ENCODE peak calls at places on chromosomes 4 and X, in ten cellular contexts. K is stimulated activated CD4-positive, alpha-beta T cell treated with anti-CD3 and anti-CD28 coated beads, Interleukin-15, amount 100 ng/mL, for 24 hours; G is NCI-H1092; Z is HFF-Myc; T is hypothalamus; I is CD8-positive, alpha-beta T cell; S is AG09319; R is smooth muscle cell of the brain vasculature; U is GM04504; Q is posterior cingulate gyrus. W is an unnamed sample.

GRCh38 chrX:39857780-39858179 is 240.0 kb downstream of the BCOR start:
- DNase-seq in S (no peak), I (no peak), K (peak), Z (no peak), Q (no peak), T (no peak), G (no peak), U (no peak), R (no peak), W (no peak)

GRCh38 chr4:123986268-123986798 is 589.7 kb downstream of the SPRY1 start:
- DNase-seq in K (no peak), G (no peak), Z (peak), U (peak), I (no peak), R (peak), T (no peak), Q (no peak), S (peak), W (no peak)

GRCh38 chr4:126777649-126778048 is 855.1 kb upstream of the INTU start:
- DNase-seq in I (no peak), T (no peak), G (no peak), R (peak), Z (peak), Q (no peak), U (peak), K (no peak), S (peak), W (no peak)

GRCh38 chr4:164058775-164059174 is 564.3 kb downstream of the TMA16 start:
- DNase-seq in I (no peak), G (no peak), T (no peak), Z (no peak), R (no peak), Q (no peak), S (no peak), U (no peak), K (no peak), W (no peak)

GRCh38 chrX:53084043-53084570 is 1.9 kb downstream of the TSPYL2 start:
- DNase-seq in R (no peak), I (no peak), U (no peak), G (no peak), Z (no peak), Q (no peak), K (no peak), S (no peak), T (no peak), W (no peak)

GRCh38 chr4:82593416-82593815 is 31.6 kb upstream of the TMEM150C start:
- DNase-seq in R (no peak), T (no peak), K (no peak), Q (no peak), Z (no peak), G (no peak), S (no peak), U (no peak), I (no peak), W (no peak)

GRCh38 chrX:148629435-148629834 is 129.0 kb downstream of the AFF2 start:
- DNase-seq in R (no peak), I (no peak), Z (no peak), G (no peak), U (no peak), K (no peak), Q (peak), T (no peak), S (no peak), W (no peak)

GRCh38 chr4:62204136-62204535 is 1004.0 kb downstream of the ADGRL3 start:
- DNase-seq in G (no peak), K (no peak), S (no peak), T (no peak), U (no peak), I (no peak), R (no peak), Q (no peak), Z (no peak), W (no peak)

GRCh38 chr4:5863461-5864113 is 29.3 kb downstream of the CRMP1 start:
- DNase-seq in I (no peak), K (peak), U (peak), Z (peak), T (no peak), Q (no peak), S (peak), G (no peak), R (peak), W (no peak)

GRCh38 chr4:187075514-187075913 is 351.9 kb upstream of the FAT1 start:
- DNase-seq in I (no peak), G (no peak), Z (no peak), U (no peak), K (no peak), Q (no peak), T (no peak), S (no peak), R (no peak), W (no peak)

GRCh38 chr4:80185787-80186548 is 11.3 kb upstream of the PRDM8 start:
- DNase-seq in U (no peak), K (no peak), Z (no peak), I (no peak), Q (no peak), T (no peak), R (no peak), G (no peak), S (no peak), W (no peak)

GRCh38 chrX:40423299-40423698 is 157.5 kb upstream of the ATP6AP2 start:
- DNase-seq in I (no peak), Q (no peak), K (no peak), Z (no peak), R (peak), T (no peak), U (no peak), G (no peak), S (no peak), W (no peak)

GRCh38 chr4:128521634-128522253 is 234.1 kb upstream of the PGRMC2 start:
- DNase-seq in G (no peak), R (no peak), S (no peak), T (no peak), I (no peak), K (no peak), Q (no peak), Z (no peak), U (no peak), W (no peak)

GRCh38 chr4:76179398-76180318 is 31.5 kb upstream of the NUP54 start:
- DNase-seq in K (peak), T (peak), R (peak), Z (peak), Q (peak), S (peak), U (peak), I (peak), G (peak), W (peak)

GRCh38 chrX:108285918-108286317 is 152.3 kb downstream of the COL4A6 start:
- DNase-seq in Q (no peak), K (no peak), I (no peak), R (no peak), Z (no peak), S (no peak), U (no peak), T (no peak), G (no peak), W (no peak)

GRCh38 chr4:9765091-9765490 is 16.3 kb upstream of the DRD5 start:
- DNase-seq in T (no peak), Z (no peak), S (no peak), R (no peak), G (no peak), Q (no peak), U (no peak), I (no peak), K (peak), W (no peak)

GRCh38 chr4:147599764-147600163 is 17.4 kb upstream of the TMEM184C start:
- DNase-seq in G (no peak), T (no peak), S (peak), R (no peak), Q (no peak), I (no peak), U (no peak), Z (no peak), K (no peak), W (no peak)

GRCh38 chr4:54802336-54802735 is 144.6 kb downstream of the KIT start:
- DNase-seq in I (no peak), Q (no peak), R (no peak), S (no peak), G (no peak), K (no peak), Z (no peak), U (no peak), T (no peak), W (no peak)

GRCh38 chr4:158670975-158671664 is 567 bp downstream of the C4orf46 start:
- DNase-seq in U (peak), T (no peak), S (peak), R (peak), I (peak), Z (peak), K (peak), Q (no peak), G (peak), W (peak)

GRCh38 chrX:1860936-1861670 is 246.2 kb downstream of the ASMT start:
- DNase-seq in U (no peak), R (no peak), Q (no peak), S (no peak), K (no peak), I (no peak), T (no peak), G (no peak), Z (no peak), W (no peak)

GRCh38 chrX:48511561-48511960 is 2.8 kb downstream of the PORCN start:
- DNase-seq in R (no peak), U (no peak), Z (no peak), T (no peak), I (no peak), Q (no peak), K (no peak), S (no peak), G (no peak), W (no peak)

GRCh38 chr4:6788123-6788522 is 5.6 kb downstream of the KIAA0232 start:
- DNase-seq in K (no peak), Q (no peak), Z (no peak), G (no peak), S (no peak), R (no peak), T (no peak), I (no peak), U (no peak), W (no peak)

GRCh38 chr4:41072021-41072777 is 142.1 kb downstream of the APBB2 start:
- DNase-seq in I (no peak), K (no peak), U (no peak), S (no peak), G (no peak), T (no peak), Z (no peak), R (no peak), Q (no peak), W (no peak)

GRCh38 chrX:132758778-132759177 is 199.7 kb downstream of the HS6ST2 start:
- DNase-seq in Q (no peak), I (no peak), T (no peak), S (no peak), Z (no peak), G (no peak), K (no peak), U (no peak), R (no peak), W (no peak)

GRCh38 chr4:1715002-1715761 is 3.1 kb upstream of the SLBP start:
- DNase-seq in Q (peak), Z (no peak), S (no peak), K (no peak), I (no peak), G (no peak), R (no peak), T (no peak), U (no peak), W (no peak)

GRCh38 chrX:151359931-151360871 is 36.8 kb upstream of the VMA21 start:
- DNase-seq in T (no peak), R (no peak), S (no peak), K (peak), Z (no peak), U (no peak), I (peak), Q (no peak), G (peak), W (no peak)

GRCh38 chr4:183416878-183417277 is 27.6 kb upstream of the CDKN2AIP start:
- DNase-seq in U (no peak), T (no peak), S (no peak), G (peak), K (no peak), Q (no peak), R (no peak), I (no peak), Z (no peak), W (no peak)

GRCh38 chr4:1383728-1384591 is 22.3 kb downstream of the NKX1-1 start:
- DNase-seq in K (no peak), Q (peak), G (no peak), Z (no peak), R (no peak), I (no peak), T (no peak), U (no peak), S (no peak), W (no peak)

GRCh38 chrX:110407910-110408545 is 49.4 kb downstream of the RTL9 start:
- DNase-seq in S (no peak), I (peak), G (peak), U (no peak), K (peak), T (no peak), Z (no peak), R (no peak), Q (no peak), W (peak)

GRCh38 chr4:173370130-173370476 is 651 bp upstream of the SAP30 start:
- DNase-seq in I (peak), Z (no peak), G (no peak), R (no peak), S (no peak), U (no peak), K (peak), Q (no peak), T (peak), W (no peak)

GRCh38 chrX:28586291-28586690 is 955 bp upstream of the IL1RAPL1 start:
- DNase-seq in K (no peak), S (no peak), U (no peak), R (no peak), G (no peak), Q (no peak), I (no peak), Z (no peak), T (no peak), W (no peak)

GRCh38 chr4:66574145-66574978 is 904.1 kb upstream of the EPHA5 start:
- DNase-seq in Z (no peak), G (no peak), R (no peak), Q (no peak), T (no peak), S (peak), I (no peak), U (no peak), K (no peak), W (no peak)

GRCh38 chr4:186948361-186949291 is 225.0 kb upstream of the FAT1 start:
- DNase-seq in R (no peak), U (no peak), Z (no peak), I (no peak), Q (no peak), S (no peak), K (no peak), G (peak), T (no peak), W (no peak)

GRCh38 chrX:114582264-114582632 is 1.6 kb upstream of the HTR2C start:
- DNase-seq in Q (no peak), G (no peak), S (no peak), U (no peak), R (no peak), I (no peak), Z (no peak), T (no peak), K (no peak), W (no peak)

GRCh38 chr4:52038109-52038912 is at the start of gene SGCB:
- DNase-seq in Q (peak), T (peak), R (peak), I (peak), K (peak), Z (no peak), G (peak), U (no peak), S (no peak), W (peak)

GRCh38 chr4:15400911-15401671 is 26.7 kb upstream of the C1QTNF7 start:
- DNase-seq in Q (no peak), G (no peak), I (peak), Z (peak), T (no peak), U (peak), K (peak), S (peak), R (no peak), W (no peak)

GRCh38 chr4:172188248-172188976 is 375.2 kb downstream of the GALNTL6 start:
- DNase-seq in Q (no peak), T (no peak), S (no peak), K (no peak), Z (no peak), U (no peak), G (no peak), I (no peak), R (no peak), W (no peak)